ENCODE peak calls at places on chromosomes 4 and X, in five cellular contexts. U is HT-29, B is NCI-H1092, I is psoas muscle, Y is Peyer's patch. W is an unnamed sample.

GRCh38 chrX:11756354-11757318 is 1.4 kb upstream of the MSL3 start:
- DNase-seq in U (no peak), B (no peak), I (no peak), Y (no peak), W (no peak)

GRCh38 chr4:52566136-52567031 is 92.7 kb downstream of the USP46 start:
- DNase-seq in U (no peak), Y (no peak), B (no peak), I (no peak), W (no peak)

GRCh38 chr4:77930876-77931275 is 68.2 kb downstream of the MRPL1 start:
- DNase-seq in U (no peak), B (no peak), Y (no peak), I (no peak), W (no peak)

GRCh38 chr4:93730251-93730650 is 98.3 kb upstream of the ATOH1 start:
- DNase-seq in Y (no peak), B (no peak), I (no peak), U (no peak), W (no peak)

GRCh38 chr4:174869334-174869733 is 40.3 kb upstream of the GLRA3 start:
- DNase-seq in Y (no peak), I (no peak), U (no peak), B (no peak), W (no peak)

GRCh38 chr4:54940996-54941395 is 184.4 kb downstream of the KDR start:
- DNase-seq in B (no peak), I (no peak), U (no peak), Y (no peak), W (no peak)

GRCh38 chr4:82213485-82214162 is 160.2 kb downstream of the HNRNPD start:
- DNase-seq in Y (no peak), I (no peak), B (no peak), U (no peak), W (no peak)

GRCh38 chrX:34654939-34655338 is 2.1 kb downstream of the TMEM47 start:
- DNase-seq in I (no peak), B (no peak), U (no peak), Y (no peak), W (no peak)

GRCh38 chr4:4387531-4388311 is 819 bp downstream of the NSG1 start:
- DNase-seq in Y (no peak), I (peak), U (no peak), B (peak), W (peak)

GRCh38 chrX:10008483-10009056 is 41.4 kb downstream of the CLDN34 start:
- DNase-seq in U (no peak), Y (peak), B (no peak), I (no peak), W (no peak)

GRCh38 chr4:41442818-41443217 is 95.1 kb upstream of the LIMCH1 start:
- DNase-seq in U (peak), B (peak), Y (no peak), I (no peak), W (peak)

GRCh38 chrX:18974993-18975392 is 8.9 kb downstream of the PHKA2 start:
- DNase-seq in I (no peak), Y (no peak), U (no peak), B (no peak), W (no peak)

GRCh38 chr4:71296945-71297344 is 41.9 kb upstream of the SLC4A4 start:
- DNase-seq in Y (no peak), U (peak), I (no peak), B (no peak), W (no peak)

GRCh38 chr4:165294907-165295306 is 32.6 kb upstream of the MSMO1 start:
- DNase-seq in Y (no peak), I (no peak), U (no peak), B (no peak), W (no peak)

GRCh38 chr4:8916914-8917305 is 45.3 kb upstream of the HMX1 start:
- DNase-seq in I (no peak), U (no peak), Y (no peak), B (no peak), W (no peak)

GRCh38 chr4:185874516-185875230 is 62.7 kb upstream of the SORBS2 start:
- DNase-seq in B (no peak), U (no peak), Y (no peak), I (no peak), W (no peak)

GRCh38 chr4:44046491-44046890 is 402.1 kb downstream of the KCTD8 start:
- DNase-seq in Y (no peak), U (no peak), B (no peak), I (no peak), W (no peak)

GRCh38 chr4:158302076-158302866 is 92.0 kb downstream of the TMEM144 start:
- DNase-seq in Y (no peak), B (no peak), U (no peak), I (no peak), W (no peak)

GRCh38 chr4:183249854-183250253 is 70.2 kb downstream of the CLDN22 start:
- DNase-seq in U (peak), Y (no peak), B (peak), I (no peak), W (peak)

GRCh38 chr4:23853986-23854385 is 35.9 kb downstream of the PPARGC1A start:
- DNase-seq in I (no peak), U (no peak), B (no peak), Y (no peak), W (no peak)

GRCh38 chr4:14908635-14909034 is 93.6 kb upstream of the CPEB2 start:
- DNase-seq in U (peak), Y (no peak), B (no peak), I (no peak), W (no peak)

GRCh38 chr4:31518796-31519250 is 798.7 kb downstream of the PCDH7 start:
- DNase-seq in I (no peak), Y (no peak), U (peak), B (no peak), W (no peak)

GRCh38 chr4:8225290-8225625 is 26.2 kb downstream of the SH3TC1 start:
- DNase-seq in Y (no peak), U (no peak), B (no peak), I (no peak), W (no peak)

GRCh38 chr4:128468485-128468989 is 180.9 kb upstream of the PGRMC2 start:
- DNase-seq in U (no peak), B (no peak), Y (peak), I (no peak), W (no peak)